ENCODE peak calls at places on chromosomes 5 and 9, in nine cellular contexts. One of them, this sample, is unnamed.
A peak's percentile ranks its signal among the peaks of the same experiment; 100 is the strongest.

GRCh38 chr5:26833596-26833995 is 204.8 kb downstream of the CDH9 start:
- DNase-seq in fibroblast of mammary gland: peak; percentile 76
- DNase-seq in PC-9: no peak
- DNase-seq in mesendoderm: no peak
- DNase-seq in fibroblast of pulmonary artery: no peak
- DNase-seq in AG04450: no peak
- DNase-seq in heart right ventricle: no peak
- DNase-seq in GM23248: no peak
- DNase-seq in lower leg skin: no peak
- DNase-seq in this sample: no peak

GRCh38 chr5:143194206-143194605 is 209.3 kb downstream of the NR3C1 start:
- DNase-seq in fibroblast of mammary gland: peak; percentile 44
- DNase-seq in PC-9: no peak
- DNase-seq in mesendoderm: no peak
- DNase-seq in fibroblast of pulmonary artery: peak; percentile 57
- DNase-seq in AG04450: no peak
- DNase-seq in heart right ventricle: no peak
- DNase-seq in GM23248: peak; percentile 54
- DNase-seq in lower leg skin: no peak
- DNase-seq in this sample: no peak

GRCh38 chr5:62315376-62316049 is 9.5 kb downstream of the KIF2A start:
- DNase-seq in fibroblast of mammary gland: peak; percentile 46
- DNase-seq in PC-9: no peak
- DNase-seq in mesendoderm: peak; percentile 90
- DNase-seq in fibroblast of pulmonary artery: no peak
- DNase-seq in AG04450: no peak
- DNase-seq in heart right ventricle: no peak
- DNase-seq in GM23248: peak; percentile 40
- DNase-seq in lower leg skin: no peak
- DNase-seq in this sample: no peak

GRCh38 chr5:55903121-55903701 is 52.1 kb downstream of the IL31RA start:
- DNase-seq in fibroblast of mammary gland: peak; percentile 19
- DNase-seq in PC-9: no peak
- DNase-seq in mesendoderm: no peak
- DNase-seq in fibroblast of pulmonary artery: peak; percentile 24
- DNase-seq in AG04450: no peak
- DNase-seq in heart right ventricle: no peak
- DNase-seq in GM23248: no peak
- DNase-seq in lower leg skin: peak; percentile 27
- DNase-seq in this sample: no peak

GRCh38 chr5:127392762-127393161 is 102.2 kb downstream of the MEGF10 start:
- DNase-seq in fibroblast of mammary gland: no peak
- DNase-seq in PC-9: no peak
- DNase-seq in mesendoderm: no peak
- DNase-seq in fibroblast of pulmonary artery: no peak
- DNase-seq in AG04450: no peak
- DNase-seq in heart right ventricle: no peak
- DNase-seq in GM23248: peak; percentile 44
- DNase-seq in lower leg skin: no peak
- DNase-seq in this sample: no peak

GRCh38 chr9:18626046-18626698 is 152.2 kb downstream of the ADAMTSL1 start:
- DNase-seq in fibroblast of mammary gland: no peak
- DNase-seq in PC-9: no peak
- DNase-seq in mesendoderm: peak; percentile 8
- DNase-seq in fibroblast of pulmonary artery: no peak
- DNase-seq in AG04450: no peak
- DNase-seq in heart right ventricle: no peak
- DNase-seq in GM23248: no peak
- DNase-seq in lower leg skin: no peak
- DNase-seq in this sample: no peak

GRCh38 chr9:117013596-117013995 is 326.5 kb downstream of the TRIM32 start:
- DNase-seq in fibroblast of mammary gland: no peak
- DNase-seq in PC-9: no peak
- DNase-seq in mesendoderm: no peak
- DNase-seq in fibroblast of pulmonary artery: no peak
- DNase-seq in AG04450: no peak
- DNase-seq in heart right ventricle: no peak
- DNase-seq in GM23248: no peak
- DNase-seq in lower leg skin: no peak
- DNase-seq in this sample: no peak

GRCh38 chr9:20394928-20395327 is 227.4 kb downstream of the MLLT3 start:
- DNase-seq in fibroblast of mammary gland: no peak
- DNase-seq in PC-9: no peak
- DNase-seq in mesendoderm: peak; percentile 27
- DNase-seq in fibroblast of pulmonary artery: no peak
- DNase-seq in AG04450: no peak
- DNase-seq in heart right ventricle: no peak
- DNase-seq in GM23248: no peak
- DNase-seq in lower leg skin: no peak
- DNase-seq in this sample: no peak

GRCh38 chr5:75034137-75034739 is 18.1 kb downstream of the GCNT4 start:
- DNase-seq in fibroblast of mammary gland: no peak
- DNase-seq in PC-9: peak; percentile 64
- DNase-seq in mesendoderm: no peak
- DNase-seq in fibroblast of pulmonary artery: no peak
- DNase-seq in AG04450: no peak
- DNase-seq in heart right ventricle: no peak
- DNase-seq in GM23248: no peak
- DNase-seq in lower leg skin: no peak
- DNase-seq in this sample: no peak

GRCh38 chr9:19116391-19116790 is 10.9 kb downstream of the PLIN2 start:
- DNase-seq in fibroblast of mammary gland: peak; percentile 92
- DNase-seq in PC-9: no peak
- DNase-seq in mesendoderm: no peak
- DNase-seq in fibroblast of pulmonary artery: no peak
- DNase-seq in AG04450: no peak
- DNase-seq in heart right ventricle: peak; percentile 59
- DNase-seq in GM23248: peak; percentile 91
- DNase-seq in lower leg skin: peak; percentile 72
- DNase-seq in this sample: no peak

GRCh38 chr5:81233080-81233634 is at the start of gene CKMT2:
- DNase-seq in fibroblast of mammary gland: peak; percentile 41
- DNase-seq in PC-9: no peak
- DNase-seq in mesendoderm: peak; percentile 86
- DNase-seq in fibroblast of pulmonary artery: peak; percentile 60
- DNase-seq in AG04450: no peak
- DNase-seq in heart right ventricle: peak; percentile 88
- DNase-seq in GM23248: peak; percentile 46
- DNase-seq in lower leg skin: no peak
- DNase-seq in this sample: no peak

GRCh38 chr9:136995772-136996308 is 528 bp downstream of the CLIC3 start:
- DNase-seq in fibroblast of mammary gland: peak; percentile 17
- DNase-seq in PC-9: peak; percentile 45
- DNase-seq in mesendoderm: no peak
- DNase-seq in fibroblast of pulmonary artery: no peak
- DNase-seq in AG04450: no peak
- DNase-seq in heart right ventricle: peak; percentile 54
- DNase-seq in GM23248: peak; percentile 69
- DNase-seq in lower leg skin: no peak
- DNase-seq in this sample: no peak

GRCh38 chr5:93569295-93570164 is 11.5 kb downstream of the NR2F1-AS1 start:
- DNase-seq in fibroblast of mammary gland: no peak
- DNase-seq in PC-9: no peak
- DNase-seq in mesendoderm: peak; percentile 45
- DNase-seq in fibroblast of pulmonary artery: no peak
- DNase-seq in AG04450: no peak
- DNase-seq in heart right ventricle: no peak
- DNase-seq in GM23248: no peak
- DNase-seq in lower leg skin: no peak
- DNase-seq in this sample: no peak

GRCh38 chr9:16146661-16147060 is 593.8 kb downstream of the CCDC171 start:
- DNase-seq in fibroblast of mammary gland: no peak
- DNase-seq in PC-9: no peak
- DNase-seq in mesendoderm: no peak
- DNase-seq in fibroblast of pulmonary artery: no peak
- DNase-seq in AG04450: no peak
- DNase-seq in heart right ventricle: no peak
- DNase-seq in GM23248: no peak
- DNase-seq in lower leg skin: no peak
- DNase-seq in this sample: no peak

GRCh38 chr9:134010310-134010709 is 15.0 kb upstream of the BRD3OS start:
- DNase-seq in fibroblast of mammary gland: no peak
- DNase-seq in PC-9: no peak
- DNase-seq in mesendoderm: no peak
- DNase-seq in fibroblast of pulmonary artery: no peak
- DNase-seq in AG04450: no peak
- DNase-seq in heart right ventricle: no peak
- DNase-seq in GM23248: no peak
- DNase-seq in lower leg skin: no peak
- DNase-seq in this sample: no peak

GRCh38 chr5:144971067-144971850 is 800.6 kb downstream of the KCTD16 start:
- DNase-seq in fibroblast of mammary gland: no peak
- DNase-seq in PC-9: no peak
- DNase-seq in mesendoderm: no peak
- DNase-seq in fibroblast of pulmonary artery: no peak
- DNase-seq in AG04450: no peak
- DNase-seq in heart right ventricle: no peak
- DNase-seq in GM23248: no peak
- DNase-seq in lower leg skin: no peak
- DNase-seq in this sample: no peak

GRCh38 chr9:88988796-88989641 is 2.2 kb upstream of the S1PR3 start:
- DNase-seq in fibroblast of mammary gland: peak; percentile 64
- DNase-seq in PC-9: no peak
- DNase-seq in mesendoderm: no peak
- DNase-seq in fibroblast of pulmonary artery: peak; percentile 79
- DNase-seq in AG04450: no peak
- DNase-seq in heart right ventricle: no peak
- DNase-seq in GM23248: peak; percentile 79
- DNase-seq in lower leg skin: no peak
- DNase-seq in this sample: peak; percentile 34

GRCh38 chr5:143277536-143277935 is 126.0 kb downstream of the NR3C1 start:
- DNase-seq in fibroblast of mammary gland: no peak
- DNase-seq in PC-9: no peak
- DNase-seq in mesendoderm: no peak
- DNase-seq in fibroblast of pulmonary artery: no peak
- DNase-seq in AG04450: no peak
- DNase-seq in heart right ventricle: no peak
- DNase-seq in GM23248: no peak
- DNase-seq in lower leg skin: no peak
- DNase-seq in this sample: no peak

DNA sequence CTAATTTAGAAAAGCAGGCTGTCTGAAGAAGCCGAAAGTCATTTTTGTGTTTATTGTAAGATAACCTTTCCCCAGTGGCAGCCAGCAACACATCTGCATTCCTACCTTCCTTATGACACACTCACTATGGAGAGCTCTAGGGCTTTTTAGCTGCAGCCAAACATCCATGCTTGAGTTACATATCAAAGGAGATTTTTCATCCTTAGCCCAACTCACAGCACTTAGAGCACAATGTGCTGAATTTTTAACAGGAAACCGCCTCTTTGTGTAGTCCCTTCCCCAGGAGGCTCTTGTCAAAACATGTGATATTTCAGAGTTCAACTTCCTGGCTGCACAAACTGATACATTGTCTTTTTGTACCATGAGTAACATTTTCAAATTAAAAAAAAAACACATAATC is 379.2 kb downstream of the CTNND2 start:
- DNase-seq in fibroblast of mammary gland: no peak
- DNase-seq in PC-9: no peak
- DNase-seq in mesendoderm: peak; percentile 39
- DNase-seq in fibroblast of pulmonary artery: no peak
- DNase-seq in AG04450: no peak
- DNase-seq in heart right ventricle: no peak
- DNase-seq in GM23248: no peak
- DNase-seq in lower leg skin: no peak
- DNase-seq in this sample: no peak
- H3K4me3 ChIP-seq in fibroblast of mammary gland: no peak overlapping the region
- H3K4me3 ChIP-seq in PC-9: no peak overlapping the region
- H3K4me3 ChIP-seq in mesendoderm: no peak overlapping the region
- H3K4me3 ChIP-seq in fibroblast of pulmonary artery: no peak overlapping the region
- H3K4me3 ChIP-seq in AG04450: no peak overlapping the region
- H3K4me3 ChIP-seq in heart right ventricle: no peak overlapping the region
- H3K4me3 ChIP-seq in GM23248: no peak overlapping the region
- H3K4me3 ChIP-seq in lower leg skin: no peak overlapping the region
- H3K4me3 ChIP-seq in this sample: no peak overlapping the region

GRCh38 chr5:33762859-33763258 is 128.9 kb downstream of the ADAMTS12 start:
- DNase-seq in fibroblast of mammary gland: no peak
- DNase-seq in PC-9: no peak
- DNase-seq in mesendoderm: no peak
- DNase-seq in fibroblast of pulmonary artery: no peak
- DNase-seq in AG04450: no peak
- DNase-seq in heart right ventricle: no peak
- DNase-seq in GM23248: no peak
- DNase-seq in lower leg skin: no peak
- DNase-seq in this sample: no peak

GRCh38 chr5:33764786-33765185 is 127.0 kb downstream of the ADAMTS12 start:
- DNase-seq in fibroblast of mammary gland: no peak
- DNase-seq in PC-9: no peak
- DNase-seq in mesendoderm: no peak
- DNase-seq in fibroblast of pulmonary artery: no peak
- DNase-seq in AG04450: no peak
- DNase-seq in heart right ventricle: no peak
- DNase-seq in GM23248: no peak
- DNase-seq in lower leg skin: no peak
- DNase-seq in this sample: no peak

GRCh38 chr5:33761139-33761538 is 130.7 kb downstream of the ADAMTS12 start:
- DNase-seq in fibroblast of mammary gland: no peak
- DNase-seq in PC-9: no peak
- DNase-seq in mesendoderm: peak; percentile 92
- DNase-seq in fibroblast of pulmonary artery: peak; percentile 40
- DNase-seq in AG04450: no peak
- DNase-seq in heart right ventricle: no peak
- DNase-seq in GM23248: no peak
- DNase-seq in lower leg skin: no peak
- DNase-seq in this sample: no peak

GRCh38 chr5:33766023-33766422 is 125.8 kb downstream of the ADAMTS12 start:
- DNase-seq in fibroblast of mammary gland: no peak
- DNase-seq in PC-9: no peak
- DNase-seq in mesendoderm: no peak
- DNase-seq in fibroblast of pulmonary artery: no peak
- DNase-seq in AG04450: no peak
- DNase-seq in heart right ventricle: no peak
- DNase-seq in GM23248: no peak
- DNase-seq in lower leg skin: no peak
- DNase-seq in this sample: no peak

GRCh38 chr5:33763435-33763834 is 128.4 kb downstream of the ADAMTS12 start:
- DNase-seq in fibroblast of mammary gland: no peak
- DNase-seq in PC-9: no peak
- DNase-seq in mesendoderm: no peak
- DNase-seq in fibroblast of pulmonary artery: no peak
- DNase-seq in AG04450: no peak
- DNase-seq in heart right ventricle: no peak
- DNase-seq in GM23248: no peak
- DNase-seq in lower leg skin: no peak
- DNase-seq in this sample: no peak
- H3K4me3 ChIP-seq in fibroblast of mammary gland: no peak overlapping the region
- H3K4me3 ChIP-seq in PC-9: no peak overlapping the region
- H3K4me3 ChIP-seq in mesendoderm: no peak overlapping the region
- H3K4me3 ChIP-seq in fibroblast of pulmonary artery: no peak overlapping the region
- H3K4me3 ChIP-seq in AG04450: no peak overlapping the region
- H3K4me3 ChIP-seq in heart right ventricle: no peak overlapping the region
- H3K4me3 ChIP-seq in GM23248: no peak overlapping the region
- H3K4me3 ChIP-seq in lower leg skin: no peak overlapping the region
- H3K4me3 ChIP-seq in this sample: no peak overlapping the region

GRCh38 chr5:29949301-29949872 is 1244.1 kb upstream of the CDH6 start:
- DNase-seq in fibroblast of mammary gland: no peak
- DNase-seq in PC-9: no peak
- DNase-seq in mesendoderm: peak; percentile 74
- DNase-seq in fibroblast of pulmonary artery: no peak
- DNase-seq in AG04450: no peak
- DNase-seq in heart right ventricle: no peak
- DNase-seq in GM23248: no peak
- DNase-seq in lower leg skin: no peak
- DNase-seq in this sample: no peak
- H3K4me3 ChIP-seq in fibroblast of mammary gland: no peak overlapping the region
- H3K4me3 ChIP-seq in PC-9: no peak overlapping the region
- H3K4me3 ChIP-seq in mesendoderm: no peak overlapping the region
- H3K4me3 ChIP-seq in fibroblast of pulmonary artery: no peak overlapping the region
- H3K4me3 ChIP-seq in AG04450: no peak overlapping the region
- H3K4me3 ChIP-seq in heart right ventricle: no peak overlapping the region
- H3K4me3 ChIP-seq in GM23248: no peak overlapping the region
- H3K4me3 ChIP-seq in lower leg skin: no peak overlapping the region
- H3K4me3 ChIP-seq in this sample: no peak overlapping the region

GRCh38 chr5:88143693-88144218 is 124.9 kb downstream of the TMEM161B start:
- DNase-seq in fibroblast of mammary gland: no peak
- DNase-seq in PC-9: no peak
- DNase-seq in mesendoderm: peak; percentile 0
- DNase-seq in fibroblast of pulmonary artery: no peak
- DNase-seq in AG04450: no peak
- DNase-seq in heart right ventricle: no peak
- DNase-seq in GM23248: no peak
- DNase-seq in lower leg skin: no peak
- DNase-seq in this sample: no peak
- H3K4me3 ChIP-seq in fibroblast of mammary gland: no peak overlapping the region
- H3K4me3 ChIP-seq in PC-9: no peak overlapping the region
- H3K4me3 ChIP-seq in mesendoderm: no peak overlapping the region
- H3K4me3 ChIP-seq in fibroblast of pulmonary artery: no peak overlapping the region
- H3K4me3 ChIP-seq in AG04450: no peak overlapping the region
- H3K4me3 ChIP-seq in heart right ventricle: peak overlapping the region; percentile 62
- H3K4me3 ChIP-seq in GM23248: peak overlapping the region; percentile 62
- H3K4me3 ChIP-seq in lower leg skin: no peak overlapping the region
- H3K4me3 ChIP-seq in this sample: no peak overlapping the region